ENCODE peak calls at places on chromosomes 12 and 14, in five cellular contexts. T, J, R, O and S are unnamed samples.

GRCh38 chr14:102437997-102438922 is 71.3 kb downstream of the ANKRD9 start:
- DNase-seq in T (peak), J (peak), R (peak), O (no peak), S (no peak)

GRCh38 chr12:48003226-48004038 is 844 bp downstream of the COL2A1 start:
- DNase-seq in T (no peak), J (no peak), R (no peak), O (no peak), S (no peak)

GRCh38 chr14:59507063-59507751 is 22.9 kb downstream of the JKAMP start:
- DNase-seq in T (peak), J (peak), R (peak), O (no peak), S (no peak)

GRCh38 chr12:25347716-25348261 is 97.1 kb upstream of the KRAS start:
- DNase-seq in T (no peak), J (no peak), R (no peak), O (no peak), S (no peak)

GRCh38 chr12:60263146-60263545 is 667.3 kb downstream of the SLC16A7 start:
- DNase-seq in T (peak), J (no peak), R (no peak), O (no peak), S (no peak)

GRCh38 chr12:117111386-117112267 is 12.4 kb upstream of the TESC start:
- DNase-seq in T (no peak), J (no peak), R (no peak), O (no peak), S (no peak)

GRCh38 chr12:118188690-118189371 is 52.9 kb downstream of the PEBP1 start:
- DNase-seq in T (peak), J (peak), R (no peak), O (no peak), S (no peak)

GRCh38 chr12:41521872-41522379 is 333.8 kb downstream of the PDZRN4 start:
- DNase-seq in T (peak), J (no peak), R (no peak), O (no peak), S (peak)

GRCh38 chr12:110689601-110690430 is 901 bp upstream of the HVCN1 start:
- DNase-seq in T (no peak), J (peak), R (no peak), O (no peak), S (no peak)

GRCh38 chr12:85448548-85449139 is 168.6 kb downstream of the ALX1 start:
- DNase-seq in T (no peak), J (no peak), R (no peak), O (no peak), S (no peak)

GRCh38 chr12:75979181-75979580 is 52.4 kb downstream of the PHLDA1 start:
- DNase-seq in T (peak), J (no peak), R (no peak), O (no peak), S (no peak)

GRCh38 chr12:115983226-115983798 is 294.2 kb downstream of the MED13L start:
- DNase-seq in T (no peak), J (no peak), R (no peak), O (no peak), S (no peak)

GRCh38 chr14:44463386-44464004 is 43.6 kb downstream of the FSCB start:
- DNase-seq in T (no peak), J (no peak), R (no peak), O (no peak), S (no peak)

GRCh38 chr14:21940887-21941855 is 267.6 kb upstream of the OR4E1 start:
- DNase-seq in T (no peak), J (no peak), R (no peak), O (no peak), S (no peak)

GRCh38 chr12:110836291-110836690 is 10.5 kb upstream of the CCDC63 start:
- DNase-seq in T (no peak), J (no peak), R (no peak), O (no peak), S (no peak)